ENCODE peak calls at places on chromosome 12, in ten cellular contexts. E, K, M, V, F, U, D, P, N and C are unnamed samples.

GRCh38 chr12:5827591-5827990 is 117.5 kb downstream of the ANO2 start:
- DNase-seq in E (no peak), K (no peak), M (peak; percentile 46), V (no peak), F (no peak), U (no peak), D (no peak), P (no peak), N (no peak), C (no peak)

GRCh38 chr12:16950041-16950677 is 344.2 kb upstream of the LMO3 start:
- DNase-seq in E (no peak), K (no peak), M (peak; percentile 76), V (no peak), F (no peak), U (no peak), D (no peak), P (no peak), N (no peak), C (no peak)

GRCh38 chr12:11787921-11788849 is 138.7 kb downstream of the ETV6 start:
- DNase-seq in E (no peak), K (no peak), M (peak; percentile 22), V (no peak), F (no peak), U (no peak), D (no peak), P (no peak), N (no peak), C (no peak)

GRCh38 chr12:64931321-64931720 is 106.9 kb downstream of the TBC1D30 start:
- DNase-seq in E (no peak), K (no peak), M (no peak), V (no peak), F (no peak), U (no peak), D (no peak), P (no peak), N (no peak), C (no peak)

GRCh38 chr12:9646794-9647622 is 22.5 kb upstream of the CLEC2D start:
- DNase-seq in E (no peak), K (no peak), M (peak; percentile 8), V (peak; percentile 56), F (no peak), U (no peak), D (no peak), P (peak; percentile 1), N (no peak), C (no peak)

GRCh38 chr12:57729321-57729844 is 9.2 kb downstream of the AGAP2 start:
- DNase-seq in E (no peak), K (no peak), M (no peak), V (no peak), F (no peak), U (no peak), D (no peak), P (no peak), N (no peak), C (no peak)

GRCh38 chr12:54749191-54749818 is 101.1 kb upstream of the DCD start:
- DNase-seq in E (no peak), K (no peak), M (peak; percentile 62), V (peak; percentile 47), F (peak; percentile 76), U (no peak), D (no peak), P (peak; percentile 65), N (no peak), C (no peak)

GRCh38 chr12:108447168-108447840 is 67.8 kb upstream of the FICD start:
- DNase-seq in E (no peak), K (no peak), M (no peak), V (peak; percentile 22), F (no peak), U (no peak), D (no peak), P (no peak), N (no peak), C (no peak)

GRCh38 chr12:16036073-16036472 is 124.9 kb downstream of the DERA start:
- DNase-seq in E (no peak), K (no peak), M (peak; percentile 57), V (no peak), F (no peak), U (no peak), D (no peak), P (no peak), N (no peak), C (no peak)

GRCh38 chr12:14390449-14390848 is 25.0 kb downstream of the ATF7IP start:
- DNase-seq in E (no peak), K (no peak), M (no peak), V (no peak), F (no peak), U (no peak), D (no peak), P (no peak), N (no peak), C (no peak)
- H3K9me3 ChIP-seq in E (no peaks in the 10 kb centered on the region), K (peaks cover 5% of the 10 kb centered on the region), M (no peaks in the 10 kb centered on the region), V (no peaks in the 10 kb centered on the region), F (no peaks in the 10 kb centered on the region), U (no peaks in the 10 kb centered on the region), D (no peaks in the 10 kb centered on the region), P (no peaks in the 10 kb centered on the region), N (no peaks in the 10 kb centered on the region), C (no peaks in the 10 kb centered on the region)

GRCh38 chr12:52426034-52426433 is 8.1 kb downstream of the KRT75 start:
- DNase-seq in E (no peak), K (no peak), M (no peak), V (no peak), F (no peak), U (no peak), D (no peak), P (no peak), N (no peak), C (no peak)

GRCh38 chr12:52423661-52424503 is 10.3 kb downstream of the KRT75 start:
- DNase-seq in E (no peak), K (no peak), M (no peak), V (no peak), F (no peak), U (no peak), D (no peak), P (peak; percentile 52), N (no peak), C (no peak)

GRCh38 chr12:52427083-52427482 is 7.1 kb downstream of the KRT75 start:
- DNase-seq in E (no peak), K (no peak), M (no peak), V (no peak), F (no peak), U (no peak), D (no peak), P (peak; percentile 47), N (no peak), C (no peak)

GRCh38 chr12:52425466-52425865 is 8.7 kb downstream of the KRT75 start:
- DNase-seq in E (no peak), K (no peak), M (no peak), V (no peak), F (no peak), U (no peak), D (no peak), P (no peak), N (no peak), C (no peak)

GRCh38 chr12:52428121-52428520 is 6.0 kb downstream of the KRT75 start:
- DNase-seq in E (no peak), K (no peak), M (no peak), V (no peak), F (no peak), U (no peak), D (no peak), P (no peak), N (no peak), C (no peak)
- TF ChIP-seq CTCF in E (no peak), K (no peak), M (no peak), V (no peak), F (peak; percentile 16), U (no peak), D (no peak), P (no peak), N (no peak), C (no peak)

GRCh38 chr12:117743746-117744145 is 225.0 kb downstream of the KSR2 start:
- DNase-seq in E (no peak), K (no peak), M (no peak), V (no peak), F (no peak), U (no peak), D (no peak), P (no peak), N (no peak), C (no peak)

GRCh38 chr12:117742721-117743120 is 226.1 kb downstream of the KSR2 start:
- DNase-seq in E (no peak), K (no peak), M (no peak), V (no peak), F (no peak), U (no peak), D (no peak), P (no peak), N (no peak), C (no peak)

GRCh38 chr12:117749431-117749830 is 219.4 kb downstream of the KSR2 start:
- DNase-seq in E (no peak), K (no peak), M (no peak), V (no peak), F (no peak), U (no peak), D (no peak), P (no peak), N (no peak), C (no peak)

DNA sequence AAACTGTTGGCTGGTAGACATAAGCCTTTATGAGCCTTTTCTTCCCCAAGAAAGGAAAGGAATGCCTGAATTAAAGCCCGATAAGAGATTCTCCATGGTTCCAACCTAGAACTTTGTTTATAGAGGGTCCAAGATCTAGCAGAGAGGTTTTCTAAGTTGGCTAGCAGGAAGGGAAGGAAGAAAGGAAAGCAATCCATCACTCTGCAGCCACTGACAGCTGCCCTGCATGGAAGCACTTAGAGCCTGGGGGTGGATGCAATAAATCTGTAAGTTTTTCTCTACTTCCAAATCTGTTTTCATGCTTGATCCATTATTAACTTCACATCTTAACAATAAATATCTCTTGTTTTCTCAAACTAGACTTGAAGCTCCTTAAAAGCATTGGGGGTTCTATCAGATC is 224.4 kb downstream of the KSR2 start:
- DNase-seq in E (no peak), K (no peak), M (no peak), V (no peak), F (no peak), U (no peak), D (no peak), P (no peak), N (no peak), C (no peak)
- H3K9me3 ChIP-seq in E (no peaks in the 10 kb centered on the region), K (peaks cover 5% of the 10 kb centered on the region), M (no peaks in the 10 kb centered on the region), V (peaks cover 17% of the 10 kb centered on the region), F (no peaks in the 10 kb centered on the region), U (no peaks in the 10 kb centered on the region), D (no peaks in the 10 kb centered on the region), P (no peaks in the 10 kb centered on the region), N (no peaks in the 10 kb centered on the region), C (no peaks in the 10 kb centered on the region)

GRCh38 chr12:325886-326285 is 63.2 kb downstream of the KDM5A start:
- DNase-seq in E (no peak), K (no peak), M (no peak), V (no peak), F (no peak), U (no peak), D (no peak), P (no peak), N (no peak), C (no peak)

GRCh38 chr12:323507-323906 is 60.9 kb upstream of the SLC6A13 start:
- DNase-seq in E (no peak), K (no peak), M (no peak), V (no peak), F (no peak), U (no peak), D (no peak), P (no peak), N (no peak), C (no peak)

GRCh38 chr12:319116-319515 is 56.5 kb upstream of the SLC6A13 start:
- DNase-seq in E (no peak), K (no peak), M (no peak), V (no peak), F (no peak), U (no peak), D (no peak), P (no peak), N (no peak), C (no peak)

GRCh38 chr12:321606-322326 is 59.1 kb upstream of the SLC6A13 start:
- DNase-seq in E (no peak), K (no peak), M (no peak), V (no peak), F (no peak), U (no peak), D (no peak), P (peak; percentile 33), N (no peak), C (no peak)
- TF ChIP-seq CTCF in E (no peak), K (no peak), M (peak; percentile 21), V (no peak), F (no peak), U (no peak), D (no peak), P (peak; percentile 39), N (no peak), C (no peak)